ENCODE peak calls at places on chromosomes 3 and 15, in six cellular contexts. Q is activated T-helper 1 cell treated with anti-CD3 and anti-CD28 coated beads, Interleukin-2, amount 50 U/mL, for 16 hours; E is activated naive CD4-positive, alpha-beta T cell treated with anti-CD3 and anti-CD28 coated beads, Interleukin-2, amount 10 ng/mL, durations not matched to agents 7 days and 5 days; W is neural crest cell; H is pancreas; P is GM13976. J is an unnamed sample.

GRCh38 chr3:128760881-128761280 is 34.9 kb downstream of the RAB7A start:
- DNase-seq in Q (no peak), E (no peak), W (no peak), H (no peak), P (no peak), J (no peak)

GRCh38 chr15:42100021-42100800 is 5.8 kb upstream of the PLA2G4D start:
- DNase-seq in Q (no peak), E (no peak), W (no peak), H (no peak), P (no peak), J (no peak)

GRCh38 chr3:121592856-121593702 is at the start of gene FBXO40:
- DNase-seq in Q (no peak), E (no peak), W (no peak), H (no peak), P (no peak), J (no peak)

GRCh38 chr3:195348719-195349118 is 77.8 kb upstream of the XXYLT1 start:
- DNase-seq in Q (no peak), E (no peak), W (no peak), H (no peak), P (no peak), J (no peak)

GRCh38 chr15:99474041-99474906 is 91.5 kb upstream of the MEF2A start:
- DNase-seq in Q (no peak), E (no peak), W (no peak), H (no peak), P (no peak), J (no peak)

GRCh38 chr3:156425651-156426050 is 129.3 kb downstream of the SSR3 start:
- DNase-seq in Q (no peak), E (no peak), W (no peak), H (no peak), P (no peak), J (no peak)

GRCh38 chr3:72470899-72471298 is 377.3 kb downstream of the SHQ1 start:
- DNase-seq in Q (no peak), E (no peak), W (no peak), H (no peak), P (no peak), J (no peak)

GRCh38 chr3:172208586-172209332 is 169.4 kb downstream of the FNDC3B start:
- DNase-seq in Q (no peak), E (no peak), W (no peak), H (no peak), P (no peak), J (no peak)

GRCh38 chr3:197600796-197601565 is 45.2 kb upstream of the BDH1 start:
- DNase-seq in Q (no peak), E (no peak), W (no peak), H (no peak), P (peak), J (no peak)

GRCh38 chr3:114428173-114428606 is 134.4 kb downstream of the TIGIT start:
- DNase-seq in Q (no peak), E (no peak), W (no peak), H (no peak), P (peak), J (no peak)

GRCh38 chr15:81105521-81105920 is 28.5 kb upstream of the CFAP161 start:
- DNase-seq in Q (no peak), E (no peak), W (no peak), H (no peak), P (no peak), J (no peak)

GRCh38 chr15:70308011-70308761 is 210.5 kb upstream of the TLE3 start:
- DNase-seq in Q (no peak), E (peak), W (no peak), H (no peak), P (peak), J (no peak)

GRCh38 chr15:85474700-85475316 is 94.4 kb downstream of the AKAP13 start:
- DNase-seq in Q (no peak), E (no peak), W (no peak), H (no peak), P (no peak), J (no peak)

GRCh38 chr15:66078196-66078928 is 175.2 kb downstream of the MEGF11 start:
- DNase-seq in Q (no peak), E (no peak), W (no peak), H (no peak), P (no peak), J (no peak)

GRCh38 chr15:53833134-53833624 is 73.7 kb upstream of the WDR72 start:
- DNase-seq in Q (no peak), E (no peak), W (no peak), H (no peak), P (no peak), J (no peak)

GRCh38 chr3:31615071-31615875 is 82.5 kb downstream of the STT3B start:
- DNase-seq in Q (no peak), E (no peak), W (no peak), H (no peak), P (no peak), J (no peak)

GRCh38 chr15:85296615-85297402 is 83.6 kb upstream of the AKAP13 start:
- DNase-seq in Q (peak), E (peak), W (peak), H (no peak), P (peak), J (peak)

GRCh38 chr3:39644176-39644575 is 165.2 kb upstream of the MYRIP start:
- DNase-seq in Q (no peak), E (no peak), W (no peak), H (no peak), P (no peak), J (no peak)

GRCh38 chr15:68389041-68389930 is 42.7 kb downstream of the ITGA11 start:
- DNase-seq in Q (no peak), E (no peak), W (no peak), H (no peak), P (no peak), J (no peak)

GRCh38 chr15:26038693-26039092 is 175.6 kb upstream of the ATP10A start:
- DNase-seq in Q (no peak), E (no peak), W (no peak), H (no peak), P (no peak), J (no peak)

GRCh38 chr15:74789741-74790079 is 7.8 kb downstream of the CSK start:
- DNase-seq in Q (no peak), E (no peak), W (no peak), H (no peak), P (no peak), J (no peak)

GRCh38 chr3:21158801-21159564 is 592.0 kb downstream of the ZNF385D start:
- DNase-seq in Q (no peak), E (no peak), W (no peak), H (no peak), P (no peak), J (no peak)

GRCh38 chr15:75661041-75661778 is 13.5 kb downstream of the SNX33 start:
- DNase-seq in Q (no peak), E (no peak), W (no peak), H (peak), P (no peak), J (no peak)

GRCh38 chr3:25489858-25490591 is 62.0 kb downstream of the RARB start:
- DNase-seq in Q (no peak), E (no peak), W (no peak), H (no peak), P (no peak), J (no peak)

GRCh38 chr3:39216176-39216790 is 23.9 kb upstream of the XIRP1 start:
- DNase-seq in Q (no peak), E (no peak), W (no peak), H (no peak), P (peak), J (no peak)

GRCh38 chr15:71654714-71655174 is 155.6 kb upstream of the NR2E3 start:
- DNase-seq in Q (no peak), E (no peak), W (no peak), H (no peak), P (no peak), J (no peak)

GRCh38 chr3:126197854-126198584 is 17.6 kb upstream of the ALDH1L1 start:
- DNase-seq in Q (no peak), E (peak), W (peak), H (no peak), P (peak), J (no peak)

GRCh38 chr3:138222316-138222715 is 35.2 kb downstream of the ARMC8 start:
- DNase-seq in Q (no peak), E (no peak), W (no peak), H (no peak), P (no peak), J (no peak)

GRCh38 chr3:126205717-126206655 is 25.6 kb upstream of the ALDH1L1 start:
- DNase-seq in Q (no peak), E (no peak), W (no peak), H (no peak), P (no peak), J (no peak)

GRCh38 chr15:56225520-56225919 is 18.2 kb downstream of the RFX7 start:
- DNase-seq in Q (no peak), E (no peak), W (no peak), H (no peak), P (no peak), J (no peak)

GRCh38 chr3:25580534-25580933 is 84.2 kb downstream of the TOP2B start:
- DNase-seq in Q (no peak), E (no peak), W (no peak), H (no peak), P (no peak), J (no peak)

GRCh38 chr3:108486910-108487309 is 23.5 kb downstream of the MYH15 start:
- DNase-seq in Q (no peak), E (no peak), W (no peak), H (no peak), P (no peak), J (no peak)

GRCh38 chr15:83308671-83309070 is 24.2 kb upstream of the BNC1 start:
- DNase-seq in Q (no peak), E (no peak), W (no peak), H (no peak), P (no peak), J (no peak)

GRCh38 chr3:98695816-98696215 is 67.3 kb upstream of the ST3GAL6 start:
- DNase-seq in Q (no peak), E (no peak), W (no peak), H (no peak), P (no peak), J (no peak)

GRCh38 chr15:60591491-60592385 is 112.8 kb upstream of the ICE2 start:
- DNase-seq in Q (peak), E (peak), W (peak), H (peak), P (peak), J (peak)

GRCh38 chr3:188830955-188831354 is 340.8 kb upstream of the TPRG1 start:
- DNase-seq in Q (no peak), E (no peak), W (no peak), H (no peak), P (no peak), J (no peak)

GRCh38 chr15:58212909-58213526 is 74.8 kb downstream of the AQP9 start:
- DNase-seq in Q (no peak), E (no peak), W (no peak), H (no peak), P (no peak), J (no peak)

GRCh38 chr15:99426431-99427105 is 139.2 kb upstream of the MEF2A start:
- DNase-seq in Q (no peak), E (peak), W (no peak), H (no peak), P (no peak), J (no peak)